ENCODE peak calls at places on chromosome 1, in nine cellular contexts. One of them, this sample, is unnamed.

GRCh38 chr1:23384312-23385058 is 14.8 kb upstream of the ZNF436 start:
- DNase-seq in Caco-2: no peak
- DNase-seq in neural progenitor cell: no peak
- DNase-seq in PC-3: peak; percentile 78
- DNase-seq in COLO829: no peak
- DNase-seq in HCEC 1CT: peak; percentile 76
- DNase-seq in T-cell: no peak
- DNase-seq in stimulated activated CD8-positive, alpha-beta memory T cell treated with anti-CD3 and anti-CD28 coated beads, Interleukin-4, amount 100 ng/mL, for 48 hours: no peak
- DNase-seq in psoas muscle: no peak
- DNase-seq in this sample: peak; percentile 47

GRCh38 chr1:86447198-86447790 is 21.4 kb upstream of the CLCA1 start:
- DNase-seq in Caco-2: no peak
- DNase-seq in neural progenitor cell: no peak
- DNase-seq in PC-3: no peak
- DNase-seq in COLO829: no peak
- DNase-seq in HCEC 1CT: no peak
- DNase-seq in T-cell: no peak
- DNase-seq in stimulated activated CD8-positive, alpha-beta memory T cell treated with anti-CD3 and anti-CD28 coated beads, Interleukin-4, amount 100 ng/mL, for 48 hours: no peak
- DNase-seq in psoas muscle: no peak
- DNase-seq in this sample: no peak

GRCh38 chr1:3699596-3699995 is 47.3 kb downstream of the TP73 start:
- DNase-seq in Caco-2: no peak
- DNase-seq in neural progenitor cell: no peak
- DNase-seq in PC-3: no peak
- DNase-seq in COLO829: no peak
- DNase-seq in HCEC 1CT: no peak
- DNase-seq in T-cell: no peak
- DNase-seq in stimulated activated CD8-positive, alpha-beta memory T cell treated with anti-CD3 and anti-CD28 coated beads, Interleukin-4, amount 100 ng/mL, for 48 hours: no peak
- DNase-seq in psoas muscle: no peak
- DNase-seq in this sample: no peak

GRCh38 chr1:232635778-232636356 is 5.9 kb upstream of the SIPA1L2 start:
- DNase-seq in Caco-2: no peak
- DNase-seq in neural progenitor cell: peak; percentile 66
- DNase-seq in PC-3: peak; percentile 85
- DNase-seq in COLO829: peak; percentile 71
- DNase-seq in HCEC 1CT: peak; percentile 53
- DNase-seq in T-cell: no peak
- DNase-seq in stimulated activated CD8-positive, alpha-beta memory T cell treated with anti-CD3 and anti-CD28 coated beads, Interleukin-4, amount 100 ng/mL, for 48 hours: no peak
- DNase-seq in psoas muscle: no peak
- DNase-seq in this sample: peak; percentile 71

GRCh38 chr1:233328661-233329498 is 1.4 kb downstream of the MAP3K21 start:
- DNase-seq in Caco-2: peak; percentile 35
- DNase-seq in neural progenitor cell: no peak
- DNase-seq in PC-3: peak; percentile 38
- DNase-seq in COLO829: no peak
- DNase-seq in HCEC 1CT: no peak
- DNase-seq in T-cell: no peak
- DNase-seq in stimulated activated CD8-positive, alpha-beta memory T cell treated with anti-CD3 and anti-CD28 coated beads, Interleukin-4, amount 100 ng/mL, for 48 hours: no peak
- DNase-seq in psoas muscle: peak; percentile 13
- DNase-seq in this sample: no peak

GRCh38 chr1:232980336-232980978 is 30.0 kb downstream of the NTPCR start:
- DNase-seq in Caco-2: no peak
- DNase-seq in neural progenitor cell: no peak
- DNase-seq in PC-3: no peak
- DNase-seq in COLO829: no peak
- DNase-seq in HCEC 1CT: no peak
- DNase-seq in T-cell: no peak
- DNase-seq in stimulated activated CD8-positive, alpha-beta memory T cell treated with anti-CD3 and anti-CD28 coated beads, Interleukin-4, amount 100 ng/mL, for 48 hours: no peak
- DNase-seq in psoas muscle: no peak
- DNase-seq in this sample: no peak

GRCh38 chr1:208369658-208370057 is 125.5 kb upstream of the PLXNA2 start:
- DNase-seq in Caco-2: no peak
- DNase-seq in neural progenitor cell: no peak
- DNase-seq in PC-3: no peak
- DNase-seq in COLO829: no peak
- DNase-seq in HCEC 1CT: no peak
- DNase-seq in T-cell: no peak
- DNase-seq in stimulated activated CD8-positive, alpha-beta memory T cell treated with anti-CD3 and anti-CD28 coated beads, Interleukin-4, amount 100 ng/mL, for 48 hours: no peak
- DNase-seq in psoas muscle: no peak
- DNase-seq in this sample: no peak

GRCh38 chr1:34982820-34983376 is 2.2 kb downstream of the TMEM35B start:
- DNase-seq in Caco-2: no peak
- DNase-seq in neural progenitor cell: no peak
- DNase-seq in PC-3: no peak
- DNase-seq in COLO829: no peak
- DNase-seq in HCEC 1CT: no peak
- DNase-seq in T-cell: no peak
- DNase-seq in stimulated activated CD8-positive, alpha-beta memory T cell treated with anti-CD3 and anti-CD28 coated beads, Interleukin-4, amount 100 ng/mL, for 48 hours: no peak
- DNase-seq in psoas muscle: no peak
- DNase-seq in this sample: no peak

GRCh38 chr1:247077768-247078314 is 770 bp downstream of the ZNF670 start:
- DNase-seq in Caco-2: no peak
- DNase-seq in neural progenitor cell: no peak
- DNase-seq in PC-3: peak; percentile 20
- DNase-seq in COLO829: peak; percentile 16
- DNase-seq in HCEC 1CT: peak; percentile 11
- DNase-seq in T-cell: peak; percentile 2
- DNase-seq in stimulated activated CD8-positive, alpha-beta memory T cell treated with anti-CD3 and anti-CD28 coated beads, Interleukin-4, amount 100 ng/mL, for 48 hours: no peak
- DNase-seq in psoas muscle: no peak
- DNase-seq in this sample: no peak

GRCh38 chr1:170929835-170930554 is 5.3 kb upstream of the MROH9 start:
- DNase-seq in Caco-2: no peak
- DNase-seq in neural progenitor cell: peak; percentile 69
- DNase-seq in PC-3: peak; percentile 84
- DNase-seq in COLO829: peak; percentile 90
- DNase-seq in HCEC 1CT: peak; percentile 66
- DNase-seq in T-cell: no peak
- DNase-seq in stimulated activated CD8-positive, alpha-beta memory T cell treated with anti-CD3 and anti-CD28 coated beads, Interleukin-4, amount 100 ng/mL, for 48 hours: peak; percentile 27
- DNase-seq in psoas muscle: no peak
- DNase-seq in this sample: peak; percentile 69

GRCh38 chr1:230424440-230425251 is 1.5 kb downstream of the PGBD5 start:
- DNase-seq in Caco-2: no peak
- DNase-seq in neural progenitor cell: peak; percentile 64
- DNase-seq in PC-3: no peak
- DNase-seq in COLO829: no peak
- DNase-seq in HCEC 1CT: no peak
- DNase-seq in T-cell: no peak
- DNase-seq in stimulated activated CD8-positive, alpha-beta memory T cell treated with anti-CD3 and anti-CD28 coated beads, Interleukin-4, amount 100 ng/mL, for 48 hours: no peak
- DNase-seq in psoas muscle: no peak
- DNase-seq in this sample: no peak

GRCh38 chr1:244435562-244436205 is 16.0 kb downstream of the ADSS2 start:
- DNase-seq in Caco-2: no peak
- DNase-seq in neural progenitor cell: no peak
- DNase-seq in PC-3: peak; percentile 81
- DNase-seq in COLO829: no peak
- DNase-seq in HCEC 1CT: peak; percentile 88
- DNase-seq in T-cell: no peak
- DNase-seq in stimulated activated CD8-positive, alpha-beta memory T cell treated with anti-CD3 and anti-CD28 coated beads, Interleukin-4, amount 100 ng/mL, for 48 hours: no peak
- DNase-seq in psoas muscle: no peak
- DNase-seq in this sample: peak; percentile 54

GRCh38 chr1:29122662-29122986 is 1.1 kb downstream of the TMEM200B start:
- DNase-seq in Caco-2: no peak
- DNase-seq in neural progenitor cell: peak; percentile 70
- DNase-seq in PC-3: peak; percentile 82
- DNase-seq in COLO829: no peak
- DNase-seq in HCEC 1CT: peak; percentile 80
- DNase-seq in T-cell: no peak
- DNase-seq in stimulated activated CD8-positive, alpha-beta memory T cell treated with anti-CD3 and anti-CD28 coated beads, Interleukin-4, amount 100 ng/mL, for 48 hours: no peak
- DNase-seq in psoas muscle: peak; percentile 78
- DNase-seq in this sample: no peak

GRCh38 chr1:15038232-15039016 is 115.1 kb upstream of the TMEM51 start:
- DNase-seq in Caco-2: no peak
- DNase-seq in neural progenitor cell: peak; percentile 59
- DNase-seq in PC-3: peak; percentile 56
- DNase-seq in COLO829: no peak
- DNase-seq in HCEC 1CT: peak; percentile 33
- DNase-seq in T-cell: no peak
- DNase-seq in stimulated activated CD8-positive, alpha-beta memory T cell treated with anti-CD3 and anti-CD28 coated beads, Interleukin-4, amount 100 ng/mL, for 48 hours: peak; percentile 26
- DNase-seq in psoas muscle: no peak
- DNase-seq in this sample: peak; percentile 51

GRCh38 chr1:46692806-46693770 is 21.4 kb downstream of the TEX38 start:
- DNase-seq in Caco-2: no peak
- DNase-seq in neural progenitor cell: no peak
- DNase-seq in PC-3: no peak
- DNase-seq in COLO829: peak; percentile 25
- DNase-seq in HCEC 1CT: no peak
- DNase-seq in T-cell: no peak
- DNase-seq in stimulated activated CD8-positive, alpha-beta memory T cell treated with anti-CD3 and anti-CD28 coated beads, Interleukin-4, amount 100 ng/mL, for 48 hours: no peak
- DNase-seq in psoas muscle: no peak
- DNase-seq in this sample: no peak